ENCODE peak calls at places on chromosomes 12 and 14, in seven cellular contexts. Z is fibroblast of mammary gland; U is RPMI7951; E is GM23338; K is lower lobe of right lung; D is pons; F is central memory CD4-positive, alpha-beta T cell. S is an unnamed sample.

GRCh38 chr12:124273630-124274029 is 21.3 kb upstream of the RFLNA start:
- DNase-seq in E (peak), D (no peak), K (no peak), F (no peak), U (peak), Z (peak), S (no peak)

GRCh38 chr12:124091835-124092234 is 118.8 kb downstream of the ZNF664 start:
- DNase-seq in U (no peak), Z (no peak), K (no peak), F (no peak), E (no peak), D (no peak), S (no peak)

GRCh38 chr14:81509838-81510452 is 23.7 kb downstream of the SEL1L start:
- DNase-seq in D (peak), K (no peak), Z (peak), F (no peak), E (peak), U (no peak), S (no peak)

GRCh38 chr12:13128291-13129000 is 25.0 kb upstream of the GSG1 start:
- DNase-seq in E (no peak), F (no peak), U (peak), Z (no peak), K (no peak), D (no peak), S (no peak)

GRCh38 chr14:31205681-31206535 is 1.7 kb downstream of the HECTD1 start:
- DNase-seq in U (peak), E (no peak), F (no peak), D (peak), K (no peak), Z (peak), S (no peak)

GRCh38 chr14:57209561-57209960 is 59.1 kb downstream of the EXOC5 start:
- DNase-seq in F (no peak), D (no peak), Z (peak), K (no peak), E (no peak), U (no peak), S (no peak)

GRCh38 chr12:119366007-119366406 is 31.5 kb downstream of the CCDC60 start:
- DNase-seq in F (no peak), U (no peak), D (no peak), E (no peak), Z (no peak), K (no peak), S (no peak)

GRCh38 chr12:124428136-124428791 is 133.4 kb downstream of the RFLNA start:
- DNase-seq in K (no peak), F (no peak), D (no peak), Z (peak), U (no peak), E (no peak), S (no peak)

GRCh38 chr14:101225729-101226152 is 322.2 kb upstream of the RTL1 start:
- DNase-seq in E (no peak), Z (no peak), K (no peak), F (no peak), U (no peak), D (no peak), S (no peak)

GRCh38 chr12:54199034-54199433 is 10.2 kb upstream of the SMUG1 start:
- DNase-seq in K (no peak), U (no peak), E (no peak), Z (no peak), D (no peak), F (no peak), S (no peak)

GRCh38 chr14:94655169-94655710 is 43.0 kb downstream of the SERPINA3 start:
- DNase-seq in D (no peak), K (no peak), E (no peak), U (no peak), F (no peak), Z (no peak), S (no peak)

GRCh38 chr14:87952307-87953094 is 40.5 kb downstream of the GALC start:
- DNase-seq in D (no peak), F (peak), Z (no peak), E (no peak), U (no peak), K (no peak), S (no peak)

GRCh38 chr12:93725531-93725930 is 48.4 kb downstream of the CRADD start:
- DNase-seq in U (no peak), F (no peak), K (no peak), E (no peak), D (no peak), Z (no peak), S (no peak)

GRCh38 chr12:64790166-64790565 is 31.0 kb upstream of the GNS start:
- DNase-seq in D (no peak), Z (no peak), U (no peak), E (no peak), F (no peak), K (no peak), S (no peak)

GRCh38 chr12:67630373-67631088 is 18.0 kb upstream of the DYRK2 start:
- DNase-seq in F (peak), U (peak), Z (no peak), E (peak), D (no peak), K (peak), S (peak)

GRCh38 chr12:21526053-21526452 is at the start of gene SPX:
- DNase-seq in U (no peak), E (no peak), D (no peak), Z (peak), F (no peak), K (no peak), S (no peak)

GRCh38 chr12:16585781-16586180 is 20.2 kb downstream of the LMO3 start:
- DNase-seq in Z (no peak), U (no peak), D (no peak), F (no peak), E (no peak), K (no peak), S (no peak)

GRCh38 chr14:63777024-63777423 is 49.2 kb upstream of the SGPP1 start:
- DNase-seq in D (no peak), E (no peak), K (no peak), Z (peak), U (peak), F (no peak), S (no peak)

GRCh38 chr12:102478416-102479098 is 1.8 kb downstream of the IGF1 start:
- DNase-seq in K (no peak), U (no peak), F (peak), D (peak), E (peak), Z (no peak), S (no peak)

GRCh38 chr14:102316048-102316745 is 3.3 kb upstream of the ZNF839 start:
- DNase-seq in K (no peak), U (peak), Z (peak), E (no peak), F (no peak), D (no peak), S (no peak)

GRCh38 chr12:1377681-1378080 is 216.7 kb downstream of the FBXL14 start:
- DNase-seq in U (no peak), Z (no peak), E (no peak), F (no peak), K (no peak), D (no peak), S (no peak)

GRCh38 chr14:67444395-67444794 is 32.4 kb upstream of the PLEK2 start:
- DNase-seq in D (no peak), E (peak), F (no peak), Z (no peak), U (no peak), K (no peak), S (no peak)

GRCh38 chr14:94009767-94010166 is 12.7 kb downstream of the CCDC197 start:
- DNase-seq in K (no peak), E (no peak), F (no peak), U (peak), Z (peak), D (no peak), S (no peak)

GRCh38 chr12:51820721-51821422 is 27.6 kb downstream of the FIGNL2 start:
- DNase-seq in F (peak), D (no peak), Z (peak), K (peak), E (peak), U (peak), S (peak)